ENCODE peak calls at places on chromosomes 1 and 21, in nine cellular contexts. One of them, this sample, is unnamed.

GRCh38 chr1:208206092-208206698 is 38.0 kb downstream of the PLXNA2 start:
- DNase-seq in A549: no peak
- DNase-seq in body of pancreas: no peak
- DNase-seq in MM.1S: no peak
- DNase-seq in thyroid gland: no peak
- DNase-seq in heart right ventricle: no peak
- DNase-seq in esophagus squamous epithelium: no peak
- DNase-seq in OCI-LY7: no peak
- DNase-seq in testis: no peak
- DNase-seq in this sample: no peak

GRCh38 chr1:81869286-81869685 is 68.6 kb downstream of the ADGRL2 start:
- DNase-seq in A549: no peak
- DNase-seq in heart right ventricle: no peak
- DNase-seq in MM.1S: no peak
- DNase-seq in esophagus squamous epithelium: no peak
- DNase-seq in OCI-LY7: no peak
- DNase-seq in thyroid gland: no peak
- DNase-seq in testis: no peak
- DNase-seq in body of pancreas: no peak
- DNase-seq in this sample: no peak

GRCh38 chr1:236733654-236734053 is 47.4 kb downstream of the ACTN2 start:
- DNase-seq in MM.1S: no peak
- DNase-seq in heart right ventricle: no peak
- DNase-seq in A549: no peak
- DNase-seq in thyroid gland: peak; percentile 39
- DNase-seq in body of pancreas: no peak
- DNase-seq in esophagus squamous epithelium: no peak
- DNase-seq in testis: no peak
- DNase-seq in OCI-LY7: no peak
- DNase-seq in this sample: no peak

GRCh38 chr1:1861339-1861730 is 29.6 kb downstream of the GNB1 start:
- DNase-seq in heart right ventricle: no peak
- DNase-seq in MM.1S: no peak
- DNase-seq in A549: no peak
- DNase-seq in esophagus squamous epithelium: no peak
- DNase-seq in thyroid gland: no peak
- DNase-seq in testis: no peak
- DNase-seq in body of pancreas: no peak
- DNase-seq in OCI-LY7: no peak
- DNase-seq in this sample: no peak

GRCh38 chr1:155976913-155977606 is 1.3 kb downstream of the ARHGEF2 start:
- DNase-seq in esophagus squamous epithelium: no peak
- DNase-seq in body of pancreas: no peak
- DNase-seq in heart right ventricle: no peak
- DNase-seq in A549: no peak
- DNase-seq in MM.1S: peak; percentile 55
- DNase-seq in testis: no peak
- DNase-seq in OCI-LY7: no peak
- DNase-seq in thyroid gland: peak; percentile 21
- DNase-seq in this sample: peak; percentile 26

GRCh38 chr1:120178799-120179419 is 2.6 kb upstream of the SEC22B start:
- DNase-seq in thyroid gland: no peak
- DNase-seq in heart right ventricle: no peak
- DNase-seq in testis: no peak
- DNase-seq in MM.1S: no peak
- DNase-seq in esophagus squamous epithelium: no peak
- DNase-seq in OCI-LY7: no peak
- DNase-seq in A549: no peak
- DNase-seq in body of pancreas: no peak
- DNase-seq in this sample: no peak

GRCh38 chr1:97886199-97886598 is 34.6 kb downstream of the DPYD start:
- DNase-seq in A549: no peak
- DNase-seq in MM.1S: no peak
- DNase-seq in body of pancreas: no peak
- DNase-seq in testis: no peak
- DNase-seq in heart right ventricle: no peak
- DNase-seq in esophagus squamous epithelium: no peak
- DNase-seq in OCI-LY7: no peak
- DNase-seq in thyroid gland: no peak
- DNase-seq in this sample: no peak

GRCh38 chr1:9293512-9294439 is 1.1 kb downstream of the SPSB1 start:
- DNase-seq in testis: no peak
- DNase-seq in esophagus squamous epithelium: no peak
- DNase-seq in thyroid gland: peak; percentile 46
- DNase-seq in heart right ventricle: peak; percentile 47
- DNase-seq in body of pancreas: peak; percentile 50
- DNase-seq in MM.1S: peak; percentile 22
- DNase-seq in A549: no peak
- DNase-seq in OCI-LY7: peak; percentile 47
- DNase-seq in this sample: peak; percentile 55

GRCh38 chr1:97581614-97582051 is 339.2 kb downstream of the DPYD start:
- DNase-seq in testis: no peak
- DNase-seq in MM.1S: no peak
- DNase-seq in A549: no peak
- DNase-seq in OCI-LY7: no peak
- DNase-seq in body of pancreas: no peak
- DNase-seq in esophagus squamous epithelium: no peak
- DNase-seq in heart right ventricle: no peak
- DNase-seq in thyroid gland: no peak
- DNase-seq in this sample: no peak

GRCh38 chr21:33584455-33584854 is 4.0 kb downstream of the DONSON start:
- DNase-seq in MM.1S: no peak
- DNase-seq in OCI-LY7: no peak
- DNase-seq in heart right ventricle: no peak
- DNase-seq in esophagus squamous epithelium: no peak
- DNase-seq in A549: no peak
- DNase-seq in testis: no peak
- DNase-seq in thyroid gland: no peak
- DNase-seq in body of pancreas: no peak
- DNase-seq in this sample: no peak

GRCh38 chr1:205493241-205494085 is 11.0 kb upstream of the CDK18 start:
- DNase-seq in thyroid gland: no peak
- DNase-seq in OCI-LY7: no peak
- DNase-seq in heart right ventricle: peak; percentile 34
- DNase-seq in MM.1S: no peak
- DNase-seq in testis: no peak
- DNase-seq in esophagus squamous epithelium: no peak
- DNase-seq in A549: no peak
- DNase-seq in body of pancreas: peak; percentile 40
- DNase-seq in this sample: no peak

GRCh38 chr1:203769505-203770343 is 4.7 kb downstream of the LAX1 start:
- DNase-seq in body of pancreas: peak; percentile 85
- DNase-seq in esophagus squamous epithelium: no peak
- DNase-seq in testis: peak; percentile 48
- DNase-seq in thyroid gland: peak; percentile 77
- DNase-seq in MM.1S: no peak
- DNase-seq in heart right ventricle: peak; percentile 58
- DNase-seq in A549: peak; percentile 25
- DNase-seq in OCI-LY7: no peak
- DNase-seq in this sample: peak; percentile 91

GRCh38 chr1:23473037-23473800 is 10.8 kb downstream of the ASAP3 start:
- DNase-seq in MM.1S: no peak
- DNase-seq in esophagus squamous epithelium: no peak
- DNase-seq in thyroid gland: peak; percentile 51
- DNase-seq in body of pancreas: no peak
- DNase-seq in heart right ventricle: no peak
- DNase-seq in A549: no peak
- DNase-seq in OCI-LY7: no peak
- DNase-seq in testis: no peak
- DNase-seq in this sample: no peak

GRCh38 chr1:240244968-240245628 is 153.4 kb downstream of the FMN2 start:
- DNase-seq in MM.1S: no peak
- DNase-seq in body of pancreas: no peak
- DNase-seq in testis: no peak
- DNase-seq in OCI-LY7: no peak
- DNase-seq in thyroid gland: no peak
- DNase-seq in esophagus squamous epithelium: no peak
- DNase-seq in A549: no peak
- DNase-seq in heart right ventricle: no peak
- DNase-seq in this sample: no peak

GRCh38 chr21:43866233-43866632 is 1.2 kb downstream of the AGPAT3 start:
- DNase-seq in OCI-LY7: peak; percentile 47
- DNase-seq in body of pancreas: peak; percentile 54
- DNase-seq in thyroid gland: peak; percentile 64
- DNase-seq in MM.1S: peak; percentile 78
- DNase-seq in A549: no peak
- DNase-seq in esophagus squamous epithelium: no peak
- DNase-seq in testis: peak; percentile 78
- DNase-seq in heart right ventricle: peak; percentile 55
- DNase-seq in this sample: peak; percentile 58

GRCh38 chr1:15836772-15837669 is 10.5 kb upstream of the SPEN start:
- DNase-seq in heart right ventricle: peak; percentile 45
- DNase-seq in thyroid gland: no peak
- DNase-seq in OCI-LY7: peak; percentile 51
- DNase-seq in testis: peak; percentile 63
- DNase-seq in A549: no peak
- DNase-seq in esophagus squamous epithelium: peak; percentile 40
- DNase-seq in body of pancreas: peak; percentile 10
- DNase-seq in MM.1S: no peak
- DNase-seq in this sample: peak; percentile 70

GRCh38 chr1:159915571-159916239 is 9.6 kb downstream of the TAGLN2 start:
- DNase-seq in OCI-LY7: no peak
- DNase-seq in MM.1S: no peak
- DNase-seq in heart right ventricle: no peak
- DNase-seq in testis: no peak
- DNase-seq in thyroid gland: no peak
- DNase-seq in body of pancreas: no peak
- DNase-seq in A549: no peak
- DNase-seq in esophagus squamous epithelium: no peak
- DNase-seq in this sample: no peak

GRCh38 chr1:116448785-116449385 is 75.8 kb downstream of the ATP1A1 start:
- DNase-seq in body of pancreas: no peak
- DNase-seq in esophagus squamous epithelium: no peak
- DNase-seq in heart right ventricle: no peak
- DNase-seq in MM.1S: no peak
- DNase-seq in A549: no peak
- DNase-seq in thyroid gland: no peak
- DNase-seq in OCI-LY7: no peak
- DNase-seq in testis: no peak
- DNase-seq in this sample: no peak

GRCh38 chr1:109844609-109845008 is 66.0 kb upstream of the CSF1 start:
- DNase-seq in thyroid gland: no peak
- DNase-seq in heart right ventricle: no peak
- DNase-seq in A549: no peak
- DNase-seq in MM.1S: no peak
- DNase-seq in body of pancreas: no peak
- DNase-seq in OCI-LY7: no peak
- DNase-seq in testis: no peak
- DNase-seq in esophagus squamous epithelium: no peak
- DNase-seq in this sample: no peak

DNA sequence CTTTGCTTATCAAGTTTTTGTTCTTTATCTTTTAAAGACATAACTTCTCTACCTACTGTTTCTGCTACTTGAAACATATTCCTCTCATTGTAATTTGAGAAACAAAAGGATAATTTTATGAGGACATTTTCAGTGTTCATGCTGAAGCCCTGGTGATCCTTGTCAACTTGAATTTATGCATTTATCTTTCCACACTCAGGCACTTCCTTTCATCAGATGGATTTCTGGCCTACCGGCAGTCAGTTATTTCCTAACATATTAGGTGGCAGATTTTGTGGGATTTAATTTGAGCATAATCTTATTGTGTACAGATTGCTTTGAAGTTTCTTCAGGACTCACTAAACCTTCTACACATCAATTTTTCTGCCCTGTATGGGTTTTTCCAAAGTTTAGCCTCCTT is 75.0 kb downstream of the RGL1 start:
- DNase-seq in A549: no peak
- DNase-seq in thyroid gland: no peak
- DNase-seq in testis: no peak
- DNase-seq in MM.1S: no peak
- DNase-seq in heart right ventricle: no peak
- DNase-seq in OCI-LY7: no peak
- DNase-seq in esophagus squamous epithelium: no peak
- DNase-seq in body of pancreas: no peak
- DNase-seq in this sample: no peak
- H3K4me1 ChIP-seq in A549: peaks cover 15% of the 10 kb centered on the region
- H3K4me1 ChIP-seq in thyroid gland: peaks cover 18% of the 10 kb centered on the region
- H3K4me1 ChIP-seq in testis: peaks cover 67% of the 10 kb centered on the region
- H3K4me1 ChIP-seq in MM.1S: peaks cover 10% of the 10 kb centered on the region
- H3K4me1 ChIP-seq in heart right ventricle: peaks cover 63% of the 10 kb centered on the region
- H3K4me1 ChIP-seq in OCI-LY7: no peaks in the 10 kb centered on the region
- H3K4me1 ChIP-seq in esophagus squamous epithelium: peaks cover 37% of the 10 kb centered on the region
- H3K4me1 ChIP-seq in body of pancreas: peaks cover 42% of the 10 kb centered on the region
- H3K4me1 ChIP-seq in this sample: peaks cover 4% of the 10 kb centered on the region

GRCh38 chr1:83834621-83835264 is 164.2 kb downstream of the TTLL7 start:
- DNase-seq in MM.1S: no peak
- DNase-seq in A549: no peak
- DNase-seq in OCI-LY7: no peak
- DNase-seq in esophagus squamous epithelium: no peak
- DNase-seq in thyroid gland: no peak
- DNase-seq in heart right ventricle: no peak
- DNase-seq in body of pancreas: no peak
- DNase-seq in testis: no peak
- DNase-seq in this sample: no peak
- TF ChIP-seq CTCF in MM.1S: no peak
- TF ChIP-seq CTCF in A549: no peak
- TF ChIP-seq CTCF in OCI-LY7: peak; percentile 17
- TF ChIP-seq CTCF in esophagus squamous epithelium: no peak
- TF ChIP-seq CTCF in thyroid gland: no peak
- TF ChIP-seq CTCF in heart right ventricle: no peak
- TF ChIP-seq CTCF in body of pancreas: no peak
- TF ChIP-seq CTCF in testis: no peak
- TF ChIP-seq CTCF in this sample: no peak

GRCh38 chr1:94863919-94864318 is 43.8 kb downstream of the SLC44A3 start:
- DNase-seq in OCI-LY7: no peak
- DNase-seq in thyroid gland: peak; percentile 44
- DNase-seq in A549: peak; percentile 62
- DNase-seq in MM.1S: no peak
- DNase-seq in heart right ventricle: no peak
- DNase-seq in testis: peak; percentile 60
- DNase-seq in body of pancreas: peak; percentile 73
- DNase-seq in esophagus squamous epithelium: no peak
- DNase-seq in this sample: peak; percentile 25
- H3K4me1 ChIP-seq in OCI-LY7: no peaks in the 10 kb centered on the region
- H3K4me1 ChIP-seq in thyroid gland: peaks cover 24% of the 10 kb centered on the region
- H3K4me1 ChIP-seq in A549: peaks cover 37% of the 10 kb centered on the region
- H3K4me1 ChIP-seq in MM.1S: no peaks in the 10 kb centered on the region
- H3K4me1 ChIP-seq in heart right ventricle: peaks cover 39% of the 10 kb centered on the region
- H3K4me1 ChIP-seq in testis: peaks cover 25% of the 10 kb centered on the region
- H3K4me1 ChIP-seq in body of pancreas: peaks cover 50% of the 10 kb centered on the region
- H3K4me1 ChIP-seq in esophagus squamous epithelium: peaks cover 37% of the 10 kb centered on the region
- H3K4me1 ChIP-seq in this sample: peaks cover 8% of the 10 kb centered on the region

DNA sequence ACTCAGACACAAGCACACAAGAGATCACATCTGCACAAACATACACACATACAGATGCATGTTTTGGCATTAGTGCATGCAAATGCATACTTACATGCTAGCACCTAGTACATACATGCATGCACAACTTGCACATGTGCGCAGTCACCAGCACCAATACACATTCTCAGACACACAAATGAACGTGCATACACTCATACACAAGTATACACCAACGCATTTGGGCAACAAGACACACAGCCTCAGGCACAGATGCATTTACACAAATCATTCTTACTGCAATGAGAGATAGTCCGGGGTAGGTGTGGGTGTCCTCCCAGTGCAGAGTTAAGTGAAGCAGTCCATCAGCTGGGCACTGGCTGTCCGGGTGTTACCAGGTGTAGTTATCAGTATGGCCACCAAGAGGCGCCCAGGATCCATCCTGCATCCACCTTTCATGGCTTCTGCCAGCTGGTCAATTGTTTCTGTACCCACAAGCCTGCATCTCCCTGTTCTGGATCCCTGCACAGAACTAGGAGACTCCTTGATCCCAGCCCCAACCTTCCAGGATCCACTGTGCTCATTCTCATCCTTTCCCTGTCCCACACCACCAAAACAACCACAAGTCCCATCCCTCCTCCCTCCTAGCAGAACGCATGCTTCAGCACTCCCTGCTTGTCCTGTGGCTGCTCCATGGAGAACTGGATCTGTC is 27.4 kb upstream of the FOXE3 start:
- DNase-seq in MM.1S: peak; percentile 35
- DNase-seq in thyroid gland: peak; percentile 57
- DNase-seq in body of pancreas: peak; percentile 72
- DNase-seq in heart right ventricle: peak; percentile 25
- DNase-seq in testis: peak; percentile 72
- DNase-seq in OCI-LY7: peak; percentile 69
- DNase-seq in esophagus squamous epithelium: no peak
- DNase-seq in A549: peak; percentile 53
- DNase-seq in this sample: peak; percentile 73
- TF ChIP-seq CTCF in MM.1S: peak; percentile 75
- TF ChIP-seq CTCF in thyroid gland: no peak
- TF ChIP-seq CTCF in body of pancreas: peak; percentile 63
- TF ChIP-seq CTCF in heart right ventricle: peak; percentile 61
- TF ChIP-seq CTCF in testis: peak; percentile 44
- TF ChIP-seq CTCF in OCI-LY7: peak; percentile 93
- TF ChIP-seq CTCF in esophagus squamous epithelium: peak; percentile 66
- TF ChIP-seq CTCF in A549: peak; percentile 63
- TF ChIP-seq CTCF in this sample: peak; percentile 62